ENCODE peak calls at places on chromosomes 11 and 22, in seven cellular contexts. J, F, K, C, Q, L and P are unnamed samples.

GRCh38 chr11:8168485-8169257 is at the start of gene RIC3:
- DNase-seq in K (no peak), J (peak), Q (peak), L (peak), F (peak), C (peak), P (no peak)

GRCh38 chr11:17547932-17548331 is 873 bp downstream of the OTOG start:
- DNase-seq in K (no peak), J (no peak), C (no peak), L (no peak), F (no peak), Q (no peak), P (no peak)

GRCh38 chr22:22925146-22925794 is 37.7 kb downstream of the IGLL5 start:
- DNase-seq in L (no peak), C (no peak), J (no peak), K (no peak), Q (no peak), F (no peak), P (no peak)

GRCh38 chr11:87463486-87464102 is 425.9 kb downstream of the TMEM135 start:
- DNase-seq in J (no peak), Q (no peak), C (no peak), F (no peak), K (peak), L (peak), P (no peak)

GRCh38 chr22:20248461-20248959 is 19.6 kb downstream of the RTN4R start:
- DNase-seq in F (no peak), J (no peak), Q (no peak), C (no peak), K (no peak), L (no peak), P (no peak)

GRCh38 chr11:61071208-61071681 is 31.0 kb upstream of the CD5 start:
- DNase-seq in J (no peak), C (no peak), Q (no peak), K (no peak), F (peak), L (no peak), P (no peak)

GRCh38 chr22:42280140-42280539 is 9.7 kb upstream of the TCF20 start:
- DNase-seq in C (no peak), K (no peak), L (no peak), F (peak), J (no peak), Q (no peak), P (no peak)

GRCh38 chr22:20464096-20464614 is 26.5 kb upstream of the SCARF2 start:
- DNase-seq in C (no peak), F (peak), J (no peak), K (no peak), L (no peak), Q (no peak), P (no peak)

GRCh38 chr11:46649180-46649738 is 31.9 kb downstream of the ATG13 start:
- DNase-seq in Q (peak), C (no peak), F (no peak), L (peak), K (peak), J (peak), P (no peak)

GRCh38 chr22:21043856-21044535 is 1.8 kb upstream of the LRRC74B start:
- DNase-seq in J (no peak), F (peak), K (no peak), L (no peak), C (no peak), Q (no peak), P (no peak)

GRCh38 chr22:47408409-47408808 is 646.0 kb downstream of the TBC1D22A start:
- DNase-seq in J (no peak), C (no peak), F (no peak), Q (no peak), L (peak), K (no peak), P (peak)

GRCh38 chr11:81495699-81496292 is 1237.9 kb downstream of the FAM181B start:
- DNase-seq in F (no peak), Q (no peak), L (no peak), J (no peak), K (no peak), C (no peak), P (no peak)

GRCh38 chr11:90364527-90364926 is 141.7 kb upstream of the CHORDC1 start:
- DNase-seq in Q (no peak), C (no peak), K (no peak), J (no peak), L (no peak), F (no peak), P (no peak)

GRCh38 chr11:3773180-3773579 is 24.2 kb downstream of the NUP98 start:
- DNase-seq in C (no peak), J (no peak), K (no peak), L (no peak), Q (no peak), F (no peak), P (no peak)

GRCh38 chr11:96307748-96308133 is 35.3 kb downstream of the MAML2 start:
- DNase-seq in L (peak), K (peak), J (no peak), F (no peak), C (no peak), Q (no peak), P (no peak)

GRCh38 chr11:92845390-92846185 is 123.9 kb upstream of the MTNR1B start:
- DNase-seq in Q (no peak), J (no peak), C (no peak), L (no peak), F (no peak), K (no peak), P (no peak)

GRCh38 chr11:122365545-122366380 is 249.7 kb upstream of the BLID start:
- DNase-seq in J (no peak), K (no peak), F (no peak), C (no peak), L (no peak), Q (no peak), P (no peak)

GRCh38 chr11:58765078-58765477 is 33.3 kb upstream of the GLYAT start:
- DNase-seq in C (no peak), Q (no peak), J (no peak), F (no peak), L (no peak), K (no peak), P (no peak)

GRCh38 chr11:121018746-121019145 is 5.2 kb upstream of the TBCEL start:
- DNase-seq in Q (no peak), J (no peak), C (no peak), K (no peak), L (no peak), F (no peak), P (no peak)

GRCh38 chr11:121029153-121029552 is 5.3 kb downstream of the TBCEL start:
- DNase-seq in C (no peak), J (no peak), F (no peak), L (no peak), Q (no peak), K (no peak), P (no peak)

GRCh38 chr11:121024989-121025388 is 1.1 kb downstream of the TBCEL start:
- DNase-seq in K (peak), J (no peak), Q (peak), C (no peak), F (no peak), L (no peak), P (no peak)

GRCh38 chr11:121029813-121030445 is 6.0 kb downstream of the TBCEL start:
- DNase-seq in K (no peak), L (no peak), F (no peak), Q (no peak), C (no peak), J (no peak), P (no peak)

GRCh38 chr11:121023848-121024751 is at the start of gene TBCEL:
- DNase-seq in C (peak), J (peak), L (peak), F (peak), Q (peak), K (peak), P (peak)
- TF ChIP-seq POLR2A in C (no peak), J (peak), L (peak), F (no peak), Q (peak), K (peak), P (no peak)

GRCh38 chr11:125062196-125062930 is 742 bp upstream of the SLC37A2 start:
- DNase-seq in J (no peak), Q (no peak), F (no peak), L (no peak), C (no peak), K (no peak), P (no peak)
- H3K4me3 ChIP-seq in J (peak), Q (peak), F (peak), L (peak), C (peak), K (peak), P (peak)

DNA sequence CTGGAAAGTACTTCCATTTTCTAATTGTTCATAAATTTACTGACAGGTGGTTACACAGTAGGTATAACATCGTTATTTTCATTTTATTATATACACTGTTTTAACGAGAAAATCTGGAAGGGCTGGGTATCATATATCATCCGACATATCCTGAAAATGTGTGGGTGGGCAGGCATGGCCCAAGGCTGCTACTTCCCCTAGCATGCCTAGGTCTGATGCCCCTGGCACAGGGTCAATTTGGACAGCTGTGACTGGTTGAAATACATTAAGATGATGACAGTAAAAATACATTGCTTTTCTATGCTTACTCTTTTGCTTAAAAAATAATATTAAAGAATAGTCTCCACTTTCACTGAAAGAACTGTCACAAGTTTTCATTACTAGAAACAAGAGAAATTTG is 908.8 kb downstream of the OPCML start:
- DNase-seq in K (no peak), F (no peak), J (no peak), Q (no peak), L (no peak), C (no peak), P (no peak)
- TF ChIP-seq POLR2A in K (no peak), F (no peak), J (no peak), Q (no peak), L (no peak), C (no peak), P (no peak)

GRCh38 chr11:115656684-115657083 is 152.5 kb upstream of the CADM1 start:
- DNase-seq in J (no peak), C (no peak), Q (no peak), L (peak), K (no peak), F (no peak), P (no peak)

GRCh38 chr11:115657586-115657985 is 153.4 kb upstream of the CADM1 start:
- DNase-seq in K (peak), L (no peak), Q (no peak), C (no peak), F (no peak), J (no peak), P (no peak)

GRCh38 chr11:115656041-115656440 is 151.8 kb upstream of the CADM1 start:
- DNase-seq in F (no peak), J (no peak), K (no peak), L (no peak), C (no peak), Q (no peak), P (no peak)

GRCh38 chr11:115660072-115660805 is 156.0 kb upstream of the CADM1 start:
- DNase-seq in K (no peak), J (no peak), Q (no peak), F (no peak), C (no peak), L (no peak), P (no peak)

GRCh38 chr11:115659061-115659963 is 155.1 kb upstream of the CADM1 start:
- DNase-seq in L (no peak), Q (peak), C (no peak), J (no peak), K (peak), F (no peak), P (no peak)
- H3K4me3 ChIP-seq in L (no peak), Q (no peak), C (peak), J (peak), K (peak), F (peak), P (no peak)

GRCh38 chr11:63974259-63975143 is at the start of gene COX8A:
- DNase-seq in L (peak), F (peak), K (peak), J (peak), Q (peak), C (peak), P (peak)
- TF ChIP-seq POLR2A in L (peak), F (peak), K (peak), J (peak), Q (peak), C (peak), P (no peak)

DNA sequence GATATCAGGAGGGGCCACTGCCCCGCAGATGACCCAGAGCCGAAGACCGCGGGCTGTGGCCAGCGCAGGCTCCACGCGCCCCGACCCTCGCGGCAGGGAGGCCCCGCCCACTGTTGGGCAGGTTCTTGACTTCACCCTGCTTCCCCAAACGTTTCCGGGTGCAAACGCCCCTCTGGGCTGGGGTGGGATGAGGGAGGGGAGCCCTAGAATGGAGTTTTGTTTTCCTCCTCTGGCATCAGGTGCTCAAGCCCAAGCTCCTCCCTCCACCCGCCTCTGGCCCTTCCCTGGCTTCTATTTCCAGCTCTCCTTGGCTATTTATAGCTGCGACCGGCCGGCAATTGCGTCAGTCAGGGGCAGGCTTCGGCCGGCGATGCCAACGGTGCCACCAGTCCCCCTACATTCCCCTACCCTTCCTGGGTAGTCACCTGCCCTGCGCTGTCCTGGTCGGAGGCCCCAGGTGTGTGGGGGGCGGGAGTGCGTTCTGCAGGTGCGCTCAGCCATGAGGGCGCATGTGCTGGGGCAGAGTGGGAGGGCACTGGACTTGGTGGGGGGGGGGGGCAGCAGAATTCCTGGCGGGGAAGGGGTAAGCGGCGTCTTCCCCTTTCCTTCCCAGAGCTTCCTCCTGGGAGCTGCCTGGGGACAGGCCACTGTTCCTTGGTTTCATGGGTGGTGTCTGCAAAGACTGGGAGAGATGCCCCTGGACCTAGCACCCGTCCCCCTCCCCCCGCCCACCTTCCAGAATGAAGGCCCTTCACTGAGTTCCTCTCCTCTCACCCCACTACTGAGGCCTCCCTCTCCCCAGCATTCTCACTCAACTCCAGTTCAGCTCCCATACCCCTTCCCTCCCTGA is 23.6 kb downstream of the DUSP8 start:
- DNase-seq in C (peak), L (peak), Q (peak), K (peak), J (peak), F (no peak), P (no peak)
- H3K4me3 ChIP-seq in C (peak), L (peak), Q (no peak), K (no peak), J (no peak), F (peak), P (no peak)

GRCh38 chr22:50530280-50530856 is 556 bp upstream of the TYMP start:
- DNase-seq in K (peak), Q (peak), C (peak), F (peak), J (peak), L (peak), P (peak)
- TF ChIP-seq POLR2A in K (no peak), Q (peak), C (peak), F (peak), J (peak), L (peak), P (no peak)

GRCh38 chr11:2446590-2447252 is 1.9 kb downstream of the KCNQ1 start:
- DNase-seq in K (no peak), L (no peak), Q (peak), J (no peak), F (peak), C (peak), P (no peak)

GRCh38 chr11:2444301-2445106 is at the start of the genes KCNQ1 and TRPM5:
- DNase-seq in L (peak), J (peak), K (no peak), C (peak), F (peak), Q (peak), P (no peak)

GRCh38 chr11:2443881-2444300 is 423 bp downstream of the TRPM5 start:
- DNase-seq in Q (peak), K (no peak), J (no peak), F (peak), C (peak), L (no peak), P (no peak)

GRCh38 chr11:2445948-2446551 is 1.2 kb downstream of the KCNQ1 start:
- DNase-seq in C (peak), F (peak), L (no peak), Q (peak), J (no peak), K (no peak), P (no peak)

GRCh38 chr11:2445107-2445947 is 519 bp downstream of the KCNQ1 start:
- DNase-seq in L (no peak), K (no peak), Q (peak), F (peak), C (peak), J (no peak), P (no peak)
- H3K4me3 ChIP-seq in L (peak), K (no peak), Q (peak), F (peak), C (peak), J (peak), P (no peak)